ENCODE peak calls at places on chromosomes 1 and 21, in ten cellular contexts. V is foreskin fibroblast; K is stimulated activated CD4-positive, alpha-beta T cell treated with anti-CD3 and anti-CD28 coated beads, Interleukin-12 subunit alpha, Interleukin-12 subunit beta, amount 100 ng/mL, for 4 hours; Z is astrocyte of the hippocampus; A is AML-193; G is EL; B is T-helper 2 cell; T is stimulated activated CD8-positive, alpha-beta memory T cell treated with anti-CD3 and anti-CD28 coated beads, Interleukin-15, amount 100 ng/mL, for 24 hours; U is KBM-7; I is effector memory CD8-positive, alpha-beta T cell. Y is an unnamed sample.

GRCh38 chr21:34884346-34884929 is 164.7 kb downstream of the RUNX1 start:
- DNase-seq in V (peak), K (no peak), Z (peak), A (no peak), G (no peak), B (no peak), T (no peak), U (no peak), I (no peak), Y (no peak)

GRCh38 chr1:240555524-240555923 is 56.4 kb downstream of the GREM2 start:
- DNase-seq in V (peak), K (no peak), Z (no peak), A (no peak), G (peak), B (no peak), T (no peak), U (no peak), I (no peak), Y (no peak)

GRCh38 chr21:34881421-34881820 is 167.7 kb downstream of the RUNX1 start:
- DNase-seq in V (peak), K (no peak), Z (peak), A (no peak), G (peak), B (no peak), T (no peak), U (no peak), I (no peak), Y (no peak)

GRCh38 chr1:109802136-109802900 is 38.6 kb upstream of the EPS8L3 start:
- DNase-seq in V (no peak), K (peak), Z (no peak), A (no peak), G (no peak), B (peak), T (no peak), U (no peak), I (peak), Y (peak)

GRCh38 chr1:234062166-234062565 is 157.7 kb downstream of the SLC35F3 start:
- DNase-seq in V (no peak), K (no peak), Z (no peak), A (no peak), G (no peak), B (no peak), T (no peak), U (no peak), I (no peak), Y (no peak)

GRCh38 chr1:109937738-109938137 is 27.1 kb downstream of the CSF1 start:
- DNase-seq in V (no peak), K (no peak), Z (no peak), A (no peak), G (no peak), B (no peak), T (no peak), U (no peak), I (no peak), Y (no peak)

GRCh38 chr1:164857439-164857838 is 298.5 kb downstream of the PBX1 start:
- DNase-seq in V (no peak), K (no peak), Z (no peak), A (no peak), G (no peak), B (no peak), T (no peak), U (no peak), I (no peak), Y (no peak)

GRCh38 chr1:25356848-25357247 is 18.7 kb downstream of the TMEM50A start:
- DNase-seq in V (peak), K (no peak), Z (no peak), A (no peak), G (peak), B (no peak), T (no peak), U (no peak), I (no peak), Y (no peak)

GRCh38 chr1:70459502-70460225 is 48.6 kb downstream of the CTH start:
- DNase-seq in V (peak), K (no peak), Z (peak), A (no peak), G (peak), B (no peak), T (no peak), U (peak), I (no peak), Y (no peak)

GRCh38 chr1:114322207-114322606 is 168.5 kb upstream of the SYT6 start:
- DNase-seq in V (no peak), K (no peak), Z (no peak), A (no peak), G (no peak), B (no peak), T (no peak), U (no peak), I (no peak), Y (no peak)

GRCh38 chr1:168598963-168599362 is 22.6 kb downstream of the XCL1 start:
- DNase-seq in V (peak), K (no peak), Z (no peak), A (no peak), G (no peak), B (no peak), T (no peak), U (no peak), I (no peak), Y (no peak)

GRCh38 chr1:11691302-11691914 is at the start of gene DRAXIN:
- DNase-seq in V (no peak), K (no peak), Z (peak), A (no peak), G (no peak), B (no peak), T (no peak), U (no peak), I (peak), Y (no peak)

GRCh38 chr1:77858725-77859124 is 29.7 kb upstream of the NEXN start:
- DNase-seq in V (no peak), K (no peak), Z (no peak), A (no peak), G (no peak), B (no peak), T (no peak), U (no peak), I (no peak), Y (no peak)

GRCh38 chr1:177451191-177451590 is 280.4 kb downstream of the BRINP2 start:
- DNase-seq in V (no peak), K (no peak), Z (peak), A (no peak), G (no peak), B (no peak), T (no peak), U (no peak), I (no peak), Y (no peak)

GRCh38 chr1:110234691-110235090 is 24.6 kb downstream of the KCNC4 start:
- DNase-seq in V (peak), K (no peak), Z (no peak), A (no peak), G (peak), B (no peak), T (no peak), U (no peak), I (no peak), Y (no peak)

GRCh38 chr1:25430073-25430665 is 528 bp upstream of the MACO1 start:
- DNase-seq in V (peak), K (peak), Z (peak), A (peak), G (peak), B (peak), T (peak), U (peak), I (peak), Y (peak)

GRCh38 chr1:22556391-22557104 is 6.7 kb upstream of the EPHA8 start:
- DNase-seq in V (no peak), K (no peak), Z (no peak), A (no peak), G (no peak), B (no peak), T (no peak), U (no peak), I (no peak), Y (no peak)

GRCh38 chr1:202343652-202344349 is 2.1 kb upstream of the UBE2T start:
- DNase-seq in V (peak), K (no peak), Z (peak), A (peak), G (peak), B (no peak), T (no peak), U (peak), I (no peak), Y (peak)

GRCh38 chr1:245337829-245338484 is 183.2 kb downstream of the KIF26B start:
- DNase-seq in V (peak), K (no peak), Z (no peak), A (no peak), G (no peak), B (no peak), T (no peak), U (peak), I (no peak), Y (no peak)

GRCh38 chr1:205983925-205984725 is 19.1 kb downstream of the RAB7B start:
- DNase-seq in V (peak), K (peak), Z (peak), A (peak), G (peak), B (no peak), T (no peak), U (peak), I (no peak), Y (no peak)

GRCh38 chr1:162373541-162374375 is 2.9 kb downstream of the SPATA46 start:
- DNase-seq in V (peak), K (no peak), Z (peak), A (no peak), G (peak), B (no peak), T (no peak), U (no peak), I (no peak), Y (no peak)

GRCh38 chr1:30475201-30475600 is 248.2 kb downstream of the MATN1 start:
- DNase-seq in V (no peak), K (no peak), Z (no peak), A (no peak), G (no peak), B (no peak), T (no peak), U (no peak), I (no peak), Y (no peak)

Y was measured in central memory CD4-positive, alpha-beta T cell.